ENCODE peak calls at places on chromosomes 2 and 18, in six cellular contexts. One of them, this sample, is unnamed.

GRCh38 chr2:69816923-69817542 is 12.4 kb upstream of the GMCL1 start:
- DNase-seq in activated T-cell treated with anti-CD3 and anti-CD28 coated beads, Interleukin-2, amount 50 U/mL, for 48 hours: peak
- DNase-seq in stimulated activated CD8-positive, alpha-beta memory T cell treated with anti-CD3 and anti-CD28 coated beads, Interleukin-12 subunit alpha, Interleukin-12 subunit beta, amount 100 ng/mL, for 1 hour: peak
- DNase-seq in Panc1: peak
- DNase-seq in GM13977: peak
- DNase-seq in NCI-H2227 treated with DMSO at 0.1 percent for 48 hours: peak
- DNase-seq in this sample: peak

GRCh38 chr2:80858955-80859354 is 554.4 kb upstream of the LRRTM1 start:
- DNase-seq in activated T-cell treated with anti-CD3 and anti-CD28 coated beads, Interleukin-2, amount 50 U/mL, for 48 hours: no peak
- DNase-seq in NCI-H2227 treated with DMSO at 0.1 percent for 48 hours: no peak
- DNase-seq in Panc1: no peak
- DNase-seq in stimulated activated CD8-positive, alpha-beta memory T cell treated with anti-CD3 and anti-CD28 coated beads, Interleukin-12 subunit alpha, Interleukin-12 subunit beta, amount 100 ng/mL, for 1 hour: no peak
- DNase-seq in GM13977: no peak
- DNase-seq in this sample: no peak

GRCh38 chr2:234542742-234543141 is 45.9 kb upstream of the ARL4C start:
- DNase-seq in Panc1: no peak
- DNase-seq in stimulated activated CD8-positive, alpha-beta memory T cell treated with anti-CD3 and anti-CD28 coated beads, Interleukin-12 subunit alpha, Interleukin-12 subunit beta, amount 100 ng/mL, for 1 hour: no peak
- DNase-seq in GM13977: no peak
- DNase-seq in NCI-H2227 treated with DMSO at 0.1 percent for 48 hours: no peak
- DNase-seq in activated T-cell treated with anti-CD3 and anti-CD28 coated beads, Interleukin-2, amount 50 U/mL, for 48 hours: no peak
- DNase-seq in this sample: no peak

GRCh38 chr18:46073474-46074331 is 1.6 kb upstream of the PSTPIP2 start:
- DNase-seq in GM13977: peak
- DNase-seq in stimulated activated CD8-positive, alpha-beta memory T cell treated with anti-CD3 and anti-CD28 coated beads, Interleukin-12 subunit alpha, Interleukin-12 subunit beta, amount 100 ng/mL, for 1 hour: peak
- DNase-seq in NCI-H2227 treated with DMSO at 0.1 percent for 48 hours: peak
- DNase-seq in Panc1: peak
- DNase-seq in activated T-cell treated with anti-CD3 and anti-CD28 coated beads, Interleukin-2, amount 50 U/mL, for 48 hours: peak
- DNase-seq in this sample: peak

GRCh38 chr18:46731316-46731715 is 25.5 kb downstream of the ST8SIA5 start:
- DNase-seq in NCI-H2227 treated with DMSO at 0.1 percent for 48 hours: no peak
- DNase-seq in Panc1: no peak
- DNase-seq in activated T-cell treated with anti-CD3 and anti-CD28 coated beads, Interleukin-2, amount 50 U/mL, for 48 hours: no peak
- DNase-seq in stimulated activated CD8-positive, alpha-beta memory T cell treated with anti-CD3 and anti-CD28 coated beads, Interleukin-12 subunit alpha, Interleukin-12 subunit beta, amount 100 ng/mL, for 1 hour: no peak
- DNase-seq in GM13977: no peak
- DNase-seq in this sample: no peak

GRCh38 chr2:79903601-79904000 is 390.8 kb downstream of the CTNNA2 start:
- DNase-seq in NCI-H2227 treated with DMSO at 0.1 percent for 48 hours: no peak
- DNase-seq in GM13977: no peak
- DNase-seq in stimulated activated CD8-positive, alpha-beta memory T cell treated with anti-CD3 and anti-CD28 coated beads, Interleukin-12 subunit alpha, Interleukin-12 subunit beta, amount 100 ng/mL, for 1 hour: no peak
- DNase-seq in activated T-cell treated with anti-CD3 and anti-CD28 coated beads, Interleukin-2, amount 50 U/mL, for 48 hours: no peak
- DNase-seq in Panc1: no peak
- DNase-seq in this sample: no peak

GRCh38 chr18:39523281-39523680 is 1957.7 kb upstream of the CELF4 start:
- DNase-seq in Panc1: peak
- DNase-seq in stimulated activated CD8-positive, alpha-beta memory T cell treated with anti-CD3 and anti-CD28 coated beads, Interleukin-12 subunit alpha, Interleukin-12 subunit beta, amount 100 ng/mL, for 1 hour: no peak
- DNase-seq in GM13977: no peak
- DNase-seq in activated T-cell treated with anti-CD3 and anti-CD28 coated beads, Interleukin-2, amount 50 U/mL, for 48 hours: no peak
- DNase-seq in NCI-H2227 treated with DMSO at 0.1 percent for 48 hours: no peak
- DNase-seq in this sample: no peak

GRCh38 chr2:218583983-218584850 is 15.6 kb downstream of the CNOT9 start:
- DNase-seq in GM13977: no peak
- DNase-seq in Panc1: no peak
- DNase-seq in NCI-H2227 treated with DMSO at 0.1 percent for 48 hours: no peak
- DNase-seq in activated T-cell treated with anti-CD3 and anti-CD28 coated beads, Interleukin-2, amount 50 U/mL, for 48 hours: no peak
- DNase-seq in stimulated activated CD8-positive, alpha-beta memory T cell treated with anti-CD3 and anti-CD28 coated beads, Interleukin-12 subunit alpha, Interleukin-12 subunit beta, amount 100 ng/mL, for 1 hour: no peak
- DNase-seq in this sample: no peak

GRCh38 chr2:232318175-232318855 is 60.2 kb upstream of the ALPP start:
- DNase-seq in activated T-cell treated with anti-CD3 and anti-CD28 coated beads, Interleukin-2, amount 50 U/mL, for 48 hours: no peak
- DNase-seq in Panc1: no peak
- DNase-seq in NCI-H2227 treated with DMSO at 0.1 percent for 48 hours: no peak
- DNase-seq in stimulated activated CD8-positive, alpha-beta memory T cell treated with anti-CD3 and anti-CD28 coated beads, Interleukin-12 subunit alpha, Interleukin-12 subunit beta, amount 100 ng/mL, for 1 hour: no peak
- DNase-seq in GM13977: no peak
- DNase-seq in this sample: no peak

GRCh38 chr18:2164644-2165287 is 406.5 kb downstream of the METTL4 start:
- DNase-seq in Panc1: no peak
- DNase-seq in GM13977: no peak
- DNase-seq in NCI-H2227 treated with DMSO at 0.1 percent for 48 hours: no peak
- DNase-seq in stimulated activated CD8-positive, alpha-beta memory T cell treated with anti-CD3 and anti-CD28 coated beads, Interleukin-12 subunit alpha, Interleukin-12 subunit beta, amount 100 ng/mL, for 1 hour: no peak
- DNase-seq in activated T-cell treated with anti-CD3 and anti-CD28 coated beads, Interleukin-2, amount 50 U/mL, for 48 hours: no peak
- DNase-seq in this sample: no peak

GRCh38 chr2:216850665-216851327 is 9.1 kb downstream of the TNP1 start:
- DNase-seq in activated T-cell treated with anti-CD3 and anti-CD28 coated beads, Interleukin-2, amount 50 U/mL, for 48 hours: no peak
- DNase-seq in stimulated activated CD8-positive, alpha-beta memory T cell treated with anti-CD3 and anti-CD28 coated beads, Interleukin-12 subunit alpha, Interleukin-12 subunit beta, amount 100 ng/mL, for 1 hour: no peak
- DNase-seq in Panc1: no peak
- DNase-seq in NCI-H2227 treated with DMSO at 0.1 percent for 48 hours: no peak
- DNase-seq in GM13977: no peak
- DNase-seq in this sample: no peak

GRCh38 chr2:149329470-149330126 is 789 bp upstream of the LYPD6 start:
- DNase-seq in NCI-H2227 treated with DMSO at 0.1 percent for 48 hours: peak
- DNase-seq in GM13977: peak
- DNase-seq in activated T-cell treated with anti-CD3 and anti-CD28 coated beads, Interleukin-2, amount 50 U/mL, for 48 hours: no peak
- DNase-seq in stimulated activated CD8-positive, alpha-beta memory T cell treated with anti-CD3 and anti-CD28 coated beads, Interleukin-12 subunit alpha, Interleukin-12 subunit beta, amount 100 ng/mL, for 1 hour: no peak
- DNase-seq in Panc1: no peak
- DNase-seq in this sample: peak

GRCh38 chr2:10053351-10053750 is 10.0 kb downstream of the KLF11 start:
- DNase-seq in GM13977: no peak
- DNase-seq in stimulated activated CD8-positive, alpha-beta memory T cell treated with anti-CD3 and anti-CD28 coated beads, Interleukin-12 subunit alpha, Interleukin-12 subunit beta, amount 100 ng/mL, for 1 hour: no peak
- DNase-seq in Panc1: no peak
- DNase-seq in activated T-cell treated with anti-CD3 and anti-CD28 coated beads, Interleukin-2, amount 50 U/mL, for 48 hours: no peak
- DNase-seq in NCI-H2227 treated with DMSO at 0.1 percent for 48 hours: no peak
- DNase-seq in this sample: no peak

GRCh38 chr2:65164379-65165023 is 34.6 kb upstream of the RAB1A start:
- DNase-seq in activated T-cell treated with anti-CD3 and anti-CD28 coated beads, Interleukin-2, amount 50 U/mL, for 48 hours: no peak
- DNase-seq in stimulated activated CD8-positive, alpha-beta memory T cell treated with anti-CD3 and anti-CD28 coated beads, Interleukin-12 subunit alpha, Interleukin-12 subunit beta, amount 100 ng/mL, for 1 hour: no peak
- DNase-seq in GM13977: no peak
- DNase-seq in NCI-H2227 treated with DMSO at 0.1 percent for 48 hours: no peak
- DNase-seq in Panc1: no peak
- DNase-seq in this sample: no peak

GRCh38 chr2:207835805-207836204 is 66.1 kb upstream of the FZD5 start:
- DNase-seq in GM13977: no peak
- DNase-seq in Panc1: no peak
- DNase-seq in stimulated activated CD8-positive, alpha-beta memory T cell treated with anti-CD3 and anti-CD28 coated beads, Interleukin-12 subunit alpha, Interleukin-12 subunit beta, amount 100 ng/mL, for 1 hour: no peak
- DNase-seq in activated T-cell treated with anti-CD3 and anti-CD28 coated beads, Interleukin-2, amount 50 U/mL, for 48 hours: no peak
- DNase-seq in NCI-H2227 treated with DMSO at 0.1 percent for 48 hours: no peak
- DNase-seq in this sample: no peak

GRCh38 chr18:46759885-46760284 is 3.0 kb upstream of the ST8SIA5 start:
- DNase-seq in stimulated activated CD8-positive, alpha-beta memory T cell treated with anti-CD3 and anti-CD28 coated beads, Interleukin-12 subunit alpha, Interleukin-12 subunit beta, amount 100 ng/mL, for 1 hour: no peak
- DNase-seq in NCI-H2227 treated with DMSO at 0.1 percent for 48 hours: peak
- DNase-seq in activated T-cell treated with anti-CD3 and anti-CD28 coated beads, Interleukin-2, amount 50 U/mL, for 48 hours: no peak
- DNase-seq in Panc1: no peak
- DNase-seq in GM13977: no peak
- DNase-seq in this sample: no peak

GRCh38 chr2:240464514-240465241 is 29.2 kb downstream of the GPC1 start:
- DNase-seq in activated T-cell treated with anti-CD3 and anti-CD28 coated beads, Interleukin-2, amount 50 U/mL, for 48 hours: no peak
- DNase-seq in stimulated activated CD8-positive, alpha-beta memory T cell treated with anti-CD3 and anti-CD28 coated beads, Interleukin-12 subunit alpha, Interleukin-12 subunit beta, amount 100 ng/mL, for 1 hour: no peak
- DNase-seq in GM13977: no peak
- DNase-seq in Panc1: no peak
- DNase-seq in NCI-H2227 treated with DMSO at 0.1 percent for 48 hours: no peak
- DNase-seq in this sample: peak

GRCh38 chr2:128500136-128500800 is 181.6 kb upstream of the HS6ST1 start:
- DNase-seq in activated T-cell treated with anti-CD3 and anti-CD28 coated beads, Interleukin-2, amount 50 U/mL, for 48 hours: no peak
- DNase-seq in stimulated activated CD8-positive, alpha-beta memory T cell treated with anti-CD3 and anti-CD28 coated beads, Interleukin-12 subunit alpha, Interleukin-12 subunit beta, amount 100 ng/mL, for 1 hour: no peak
- DNase-seq in Panc1: no peak
- DNase-seq in NCI-H2227 treated with DMSO at 0.1 percent for 48 hours: no peak
- DNase-seq in GM13977: no peak
- DNase-seq in this sample: no peak

GRCh38 chr18:62452280-62452824 is 70.5 kb upstream of the ZCCHC2 start:
- DNase-seq in NCI-H2227 treated with DMSO at 0.1 percent for 48 hours: no peak
- DNase-seq in activated T-cell treated with anti-CD3 and anti-CD28 coated beads, Interleukin-2, amount 50 U/mL, for 48 hours: peak
- DNase-seq in stimulated activated CD8-positive, alpha-beta memory T cell treated with anti-CD3 and anti-CD28 coated beads, Interleukin-12 subunit alpha, Interleukin-12 subunit beta, amount 100 ng/mL, for 1 hour: no peak
- DNase-seq in GM13977: no peak
- DNase-seq in Panc1: no peak
- DNase-seq in this sample: no peak

GRCh38 chr2:147968571-147968970 is 52.0 kb downstream of the ORC4 start:
- DNase-seq in activated T-cell treated with anti-CD3 and anti-CD28 coated beads, Interleukin-2, amount 50 U/mL, for 48 hours: no peak
- DNase-seq in stimulated activated CD8-positive, alpha-beta memory T cell treated with anti-CD3 and anti-CD28 coated beads, Interleukin-12 subunit alpha, Interleukin-12 subunit beta, amount 100 ng/mL, for 1 hour: no peak
- DNase-seq in NCI-H2227 treated with DMSO at 0.1 percent for 48 hours: no peak
- DNase-seq in Panc1: no peak
- DNase-seq in GM13977: no peak
- DNase-seq in this sample: no peak

GRCh38 chr2:205858781-205859478 is 176.6 kb downstream of the NRP2 start:
- DNase-seq in activated T-cell treated with anti-CD3 and anti-CD28 coated beads, Interleukin-2, amount 50 U/mL, for 48 hours: no peak
- DNase-seq in stimulated activated CD8-positive, alpha-beta memory T cell treated with anti-CD3 and anti-CD28 coated beads, Interleukin-12 subunit alpha, Interleukin-12 subunit beta, amount 100 ng/mL, for 1 hour: no peak
- DNase-seq in GM13977: no peak
- DNase-seq in Panc1: no peak
- DNase-seq in NCI-H2227 treated with DMSO at 0.1 percent for 48 hours: no peak
- DNase-seq in this sample: no peak

GRCh38 chr2:205361272-205361671 is 321.0 kb upstream of the NRP2 start:
- DNase-seq in stimulated activated CD8-positive, alpha-beta memory T cell treated with anti-CD3 and anti-CD28 coated beads, Interleukin-12 subunit alpha, Interleukin-12 subunit beta, amount 100 ng/mL, for 1 hour: no peak
- DNase-seq in activated T-cell treated with anti-CD3 and anti-CD28 coated beads, Interleukin-2, amount 50 U/mL, for 48 hours: no peak
- DNase-seq in NCI-H2227 treated with DMSO at 0.1 percent for 48 hours: no peak
- DNase-seq in Panc1: no peak
- DNase-seq in GM13977: no peak
- DNase-seq in this sample: no peak

GRCh38 chr2:234032301-234032856 is 18.1 kb upstream of the SPP2 start:
- DNase-seq in GM13977: no peak
- DNase-seq in NCI-H2227 treated with DMSO at 0.1 percent for 48 hours: no peak
- DNase-seq in Panc1: no peak
- DNase-seq in activated T-cell treated with anti-CD3 and anti-CD28 coated beads, Interleukin-2, amount 50 U/mL, for 48 hours: no peak
- DNase-seq in stimulated activated CD8-positive, alpha-beta memory T cell treated with anti-CD3 and anti-CD28 coated beads, Interleukin-12 subunit alpha, Interleukin-12 subunit beta, amount 100 ng/mL, for 1 hour: no peak
- DNase-seq in this sample: no peak

GRCh38 chr2:85862426-85862825 is 26.4 kb downstream of the ST3GAL5 start:
- DNase-seq in NCI-H2227 treated with DMSO at 0.1 percent for 48 hours: no peak
- DNase-seq in Panc1: no peak
- DNase-seq in stimulated activated CD8-positive, alpha-beta memory T cell treated with anti-CD3 and anti-CD28 coated beads, Interleukin-12 subunit alpha, Interleukin-12 subunit beta, amount 100 ng/mL, for 1 hour: no peak
- DNase-seq in activated T-cell treated with anti-CD3 and anti-CD28 coated beads, Interleukin-2, amount 50 U/mL, for 48 hours: peak
- DNase-seq in GM13977: no peak
- DNase-seq in this sample: peak

GRCh38 chr18:55953326-55953725 is 365.3 kb upstream of the TCF4 start:
- DNase-seq in NCI-H2227 treated with DMSO at 0.1 percent for 48 hours: no peak
- DNase-seq in GM13977: no peak
- DNase-seq in stimulated activated CD8-positive, alpha-beta memory T cell treated with anti-CD3 and anti-CD28 coated beads, Interleukin-12 subunit alpha, Interleukin-12 subunit beta, amount 100 ng/mL, for 1 hour: no peak
- DNase-seq in activated T-cell treated with anti-CD3 and anti-CD28 coated beads, Interleukin-2, amount 50 U/mL, for 48 hours: no peak
- DNase-seq in Panc1: no peak
- DNase-seq in this sample: no peak

GRCh38 chr2:37326285-37326684 is 1.7 kb upstream of the PRKD3 start:
- DNase-seq in stimulated activated CD8-positive, alpha-beta memory T cell treated with anti-CD3 and anti-CD28 coated beads, Interleukin-12 subunit alpha, Interleukin-12 subunit beta, amount 100 ng/mL, for 1 hour: no peak
- DNase-seq in NCI-H2227 treated with DMSO at 0.1 percent for 48 hours: no peak
- DNase-seq in Panc1: no peak
- DNase-seq in activated T-cell treated with anti-CD3 and anti-CD28 coated beads, Interleukin-2, amount 50 U/mL, for 48 hours: no peak
- DNase-seq in GM13977: no peak
- DNase-seq in this sample: no peak

GRCh38 chr2:241863021-241863954 is 4.6 kb upstream of the PDCD1 start:
- DNase-seq in GM13977: no peak
- DNase-seq in stimulated activated CD8-positive, alpha-beta memory T cell treated with anti-CD3 and anti-CD28 coated beads, Interleukin-12 subunit alpha, Interleukin-12 subunit beta, amount 100 ng/mL, for 1 hour: no peak
- DNase-seq in activated T-cell treated with anti-CD3 and anti-CD28 coated beads, Interleukin-2, amount 50 U/mL, for 48 hours: peak
- DNase-seq in Panc1: no peak
- DNase-seq in NCI-H2227 treated with DMSO at 0.1 percent for 48 hours: no peak
- DNase-seq in this sample: no peak

GRCh38 chr2:38066415-38066814 is 9.5 kb downstream of the CYP1B1 start:
- DNase-seq in activated T-cell treated with anti-CD3 and anti-CD28 coated beads, Interleukin-2, amount 50 U/mL, for 48 hours: no peak
- DNase-seq in stimulated activated CD8-positive, alpha-beta memory T cell treated with anti-CD3 and anti-CD28 coated beads, Interleukin-12 subunit alpha, Interleukin-12 subunit beta, amount 100 ng/mL, for 1 hour: no peak
- DNase-seq in GM13977: peak
- DNase-seq in Panc1: no peak
- DNase-seq in NCI-H2227 treated with DMSO at 0.1 percent for 48 hours: no peak
- DNase-seq in this sample: no peak

GRCh38 chr2:10257036-10257435 is 45.7 kb upstream of the HPCAL1 start:
- DNase-seq in NCI-H2227 treated with DMSO at 0.1 percent for 48 hours: no peak
- DNase-seq in GM13977: no peak
- DNase-seq in activated T-cell treated with anti-CD3 and anti-CD28 coated beads, Interleukin-2, amount 50 U/mL, for 48 hours: no peak
- DNase-seq in Panc1: no peak
- DNase-seq in stimulated activated CD8-positive, alpha-beta memory T cell treated with anti-CD3 and anti-CD28 coated beads, Interleukin-12 subunit alpha, Interleukin-12 subunit beta, amount 100 ng/mL, for 1 hour: no peak
- DNase-seq in this sample: no peak

GRCh38 chr18:59748628-59749360 is 51.6 kb upstream of the CCBE1 start:
- DNase-seq in Panc1: peak
- DNase-seq in activated T-cell treated with anti-CD3 and anti-CD28 coated beads, Interleukin-2, amount 50 U/mL, for 48 hours: no peak
- DNase-seq in stimulated activated CD8-positive, alpha-beta memory T cell treated with anti-CD3 and anti-CD28 coated beads, Interleukin-12 subunit alpha, Interleukin-12 subunit beta, amount 100 ng/mL, for 1 hour: no peak
- DNase-seq in GM13977: no peak
- DNase-seq in NCI-H2227 treated with DMSO at 0.1 percent for 48 hours: no peak
- DNase-seq in this sample: no peak

GRCh38 chr2:175871331-175871730 is 130.7 kb downstream of the LNPK start:
- DNase-seq in Panc1: no peak
- DNase-seq in GM13977: no peak
- DNase-seq in stimulated activated CD8-positive, alpha-beta memory T cell treated with anti-CD3 and anti-CD28 coated beads, Interleukin-12 subunit alpha, Interleukin-12 subunit beta, amount 100 ng/mL, for 1 hour: no peak
- DNase-seq in NCI-H2227 treated with DMSO at 0.1 percent for 48 hours: no peak
- DNase-seq in activated T-cell treated with anti-CD3 and anti-CD28 coated beads, Interleukin-2, amount 50 U/mL, for 48 hours: no peak
- DNase-seq in this sample: no peak

GRCh38 chr2:221572821-221573429 is 821 bp upstream of the EPHA4 start:
- DNase-seq in NCI-H2227 treated with DMSO at 0.1 percent for 48 hours: peak
- DNase-seq in activated T-cell treated with anti-CD3 and anti-CD28 coated beads, Interleukin-2, amount 50 U/mL, for 48 hours: peak
- DNase-seq in GM13977: peak
- DNase-seq in stimulated activated CD8-positive, alpha-beta memory T cell treated with anti-CD3 and anti-CD28 coated beads, Interleukin-12 subunit alpha, Interleukin-12 subunit beta, amount 100 ng/mL, for 1 hour: no peak
- DNase-seq in Panc1: no peak
- DNase-seq in this sample: no peak

GRCh38 chr18:9530226-9531009 is 55.1 kb downstream of the RALBP1 start:
- DNase-seq in GM13977: no peak
- DNase-seq in activated T-cell treated with anti-CD3 and anti-CD28 coated beads, Interleukin-2, amount 50 U/mL, for 48 hours: no peak
- DNase-seq in stimulated activated CD8-positive, alpha-beta memory T cell treated with anti-CD3 and anti-CD28 coated beads, Interleukin-12 subunit alpha, Interleukin-12 subunit beta, amount 100 ng/mL, for 1 hour: no peak
- DNase-seq in Panc1: no peak
- DNase-seq in NCI-H2227 treated with DMSO at 0.1 percent for 48 hours: no peak
- DNase-seq in this sample: no peak

GRCh38 chr18:48957616-48958015 is 6.9 kb upstream of the SMAD7 start:
- DNase-seq in stimulated activated CD8-positive, alpha-beta memory T cell treated with anti-CD3 and anti-CD28 coated beads, Interleukin-12 subunit alpha, Interleukin-12 subunit beta, amount 100 ng/mL, for 1 hour: no peak
- DNase-seq in activated T-cell treated with anti-CD3 and anti-CD28 coated beads, Interleukin-2, amount 50 U/mL, for 48 hours: no peak
- DNase-seq in Panc1: no peak
- DNase-seq in GM13977: no peak
- DNase-seq in NCI-H2227 treated with DMSO at 0.1 percent for 48 hours: no peak
- DNase-seq in this sample: no peak

GRCh38 chr2:160836755-160837154 is 323.5 kb upstream of the TANK start:
- DNase-seq in stimulated activated CD8-positive, alpha-beta memory T cell treated with anti-CD3 and anti-CD28 coated beads, Interleukin-12 subunit alpha, Interleukin-12 subunit beta, amount 100 ng/mL, for 1 hour: no peak
- DNase-seq in Panc1: no peak
- DNase-seq in GM13977: no peak
- DNase-seq in activated T-cell treated with anti-CD3 and anti-CD28 coated beads, Interleukin-2, amount 50 U/mL, for 48 hours: no peak
- DNase-seq in NCI-H2227 treated with DMSO at 0.1 percent for 48 hours: no peak
- DNase-seq in this sample: no peak

GRCh38 chr2:201235865-201236811 is 24.2 kb upstream of the CASP8 start:
- DNase-seq in stimulated activated CD8-positive, alpha-beta memory T cell treated with anti-CD3 and anti-CD28 coated beads, Interleukin-12 subunit alpha, Interleukin-12 subunit beta, amount 100 ng/mL, for 1 hour: peak
- DNase-seq in NCI-H2227 treated with DMSO at 0.1 percent for 48 hours: peak
- DNase-seq in GM13977: peak
- DNase-seq in activated T-cell treated with anti-CD3 and anti-CD28 coated beads, Interleukin-2, amount 50 U/mL, for 48 hours: peak
- DNase-seq in Panc1: no peak
- DNase-seq in this sample: no peak

GRCh38 chr2:109497447-109497846 is 116.3 kb downstream of the SEPTIN10 start:
- DNase-seq in Panc1: no peak
- DNase-seq in activated T-cell treated with anti-CD3 and anti-CD28 coated beads, Interleukin-2, amount 50 U/mL, for 48 hours: no peak
- DNase-seq in NCI-H2227 treated with DMSO at 0.1 percent for 48 hours: peak
- DNase-seq in stimulated activated CD8-positive, alpha-beta memory T cell treated with anti-CD3 and anti-CD28 coated beads, Interleukin-12 subunit alpha, Interleukin-12 subunit beta, amount 100 ng/mL, for 1 hour: no peak
- DNase-seq in GM13977: no peak
- DNase-seq in this sample: no peak

GRCh38 chr2:36287363-36288275 is 68.0 kb upstream of the CRIM1 start:
- DNase-seq in Panc1: no peak
- DNase-seq in activated T-cell treated with anti-CD3 and anti-CD28 coated beads, Interleukin-2, amount 50 U/mL, for 48 hours: peak
- DNase-seq in NCI-H2227 treated with DMSO at 0.1 percent for 48 hours: no peak
- DNase-seq in stimulated activated CD8-positive, alpha-beta memory T cell treated with anti-CD3 and anti-CD28 coated beads, Interleukin-12 subunit alpha, Interleukin-12 subunit beta, amount 100 ng/mL, for 1 hour: no peak
- DNase-seq in GM13977: no peak
- DNase-seq in this sample: no peak

GRCh38 chr2:105933906-105934305 is 189.2 kb downstream of the NCK2 start:
- DNase-seq in NCI-H2227 treated with DMSO at 0.1 percent for 48 hours: no peak
- DNase-seq in GM13977: no peak
- DNase-seq in activated T-cell treated with anti-CD3 and anti-CD28 coated beads, Interleukin-2, amount 50 U/mL, for 48 hours: no peak
- DNase-seq in stimulated activated CD8-positive, alpha-beta memory T cell treated with anti-CD3 and anti-CD28 coated beads, Interleukin-12 subunit alpha, Interleukin-12 subunit beta, amount 100 ng/mL, for 1 hour: no peak
- DNase-seq in Panc1: no peak
- DNase-seq in this sample: no peak